ENCODE peak calls at places on chromosomes 6 and 20, in four cellular contexts. J is activated naive CD8-positive, alpha-beta T cell treated with anti-CD3 and anti-CD28 coated beads, Interleukin-2, amount 10 ng/mL, durations not matched to agents 7 days and 5 days; G is progenitor cell of endocrine pancreas; R is fibroblast of the conjunctiva. I is an unnamed sample.

GRCh38 chr6:77143659-77144447 is 319.4 kb downstream of the HTR1B start:
- DNase-seq in J (no peak), G (no peak), R (no peak), I (no peak)

GRCh38 chr6:44128020-44128917 is 915 bp downstream of the TMEM63B start:
- DNase-seq in R (no peak), G (peak), J (no peak), I (no peak)

GRCh38 chr6:148747493-148748160 is 797 bp downstream of the UST start:
- DNase-seq in G (peak), J (peak), R (no peak), I (peak)

GRCh38 chr6:124995131-124995530 is 32.9 kb downstream of the RNF217 start:
- DNase-seq in G (no peak), J (no peak), R (no peak), I (no peak)

GRCh38 chr6:144725731-144726522 is 440.8 kb downstream of the UTRN start:
- DNase-seq in G (no peak), J (peak), R (no peak), I (no peak)

GRCh38 chr6:18245642-18246041 is 18.7 kb downstream of the DEK start:
- DNase-seq in G (no peak), J (no peak), R (no peak), I (no peak)

GRCh38 chr20:18839507-18840247 is 26.1 kb downstream of the SCP2D1 start:
- DNase-seq in G (no peak), J (no peak), R (no peak), I (peak)

GRCh38 chr20:33568378-33569289 is 78.7 kb downstream of the CBFA2T2 start:
- DNase-seq in R (peak), J (no peak), G (peak), I (peak)

GRCh38 chr6:39084506-39084905 is 30.5 kb downstream of the SAYSD1 start:
- DNase-seq in G (no peak), J (no peak), R (no peak), I (no peak)